ENCODE peak calls at places on chromosomes 7 and 10, in six cellular contexts. One of them, this sample, is unnamed.

GRCh38 chr10:133608855-133609254 is 17.7 kb downstream of the FRG2B start:
- DNase-seq in tibial artery: no peak
- DNase-seq in HTR-8/SVneo: peak; percentile 6
- DNase-seq in progenitor cell of endocrine pancreas: no peak
- DNase-seq in skeletal muscle cell: no peak
- DNase-seq in iPS-NIHi11: peak; percentile 21
- DNase-seq in this sample: no peak

GRCh38 chr7:127940365-127941160 is 90.7 kb downstream of the LRRC4 start:
- DNase-seq in tibial artery: no peak
- DNase-seq in HTR-8/SVneo: no peak
- DNase-seq in progenitor cell of endocrine pancreas: no peak
- DNase-seq in skeletal muscle cell: no peak
- DNase-seq in iPS-NIHi11: no peak
- DNase-seq in this sample: no peak

GRCh38 chr7:139358541-139359365 is 941 bp upstream of the LUC7L2 start:
- DNase-seq in tibial artery: no peak
- DNase-seq in HTR-8/SVneo: no peak
- DNase-seq in progenitor cell of endocrine pancreas: no peak
- DNase-seq in skeletal muscle cell: no peak
- DNase-seq in iPS-NIHi11: peak; percentile 32
- DNase-seq in this sample: peak; percentile 17

GRCh38 chr7:127383123-127383835 is 9.2 kb downstream of the ZNF800 start:
- DNase-seq in tibial artery: no peak
- DNase-seq in HTR-8/SVneo: no peak
- DNase-seq in progenitor cell of endocrine pancreas: no peak
- DNase-seq in skeletal muscle cell: no peak
- DNase-seq in iPS-NIHi11: no peak
- DNase-seq in this sample: peak; percentile 15

GRCh38 chr7:26372211-26372610 is 80.5 kb downstream of the SNX10 start:
- DNase-seq in tibial artery: no peak
- DNase-seq in HTR-8/SVneo: no peak
- DNase-seq in progenitor cell of endocrine pancreas: no peak
- DNase-seq in skeletal muscle cell: no peak
- DNase-seq in iPS-NIHi11: no peak
- DNase-seq in this sample: no peak

GRCh38 chr10:59631882-59632281 is 77.8 kb downstream of the SLC16A9 start:
- DNase-seq in tibial artery: no peak
- DNase-seq in HTR-8/SVneo: no peak
- DNase-seq in progenitor cell of endocrine pancreas: no peak
- DNase-seq in skeletal muscle cell: no peak
- DNase-seq in iPS-NIHi11: no peak
- DNase-seq in this sample: no peak

GRCh38 chr7:20793686-20794394 is 7.2 kb upstream of the SP8 start:
- DNase-seq in tibial artery: no peak
- DNase-seq in HTR-8/SVneo: no peak
- DNase-seq in progenitor cell of endocrine pancreas: no peak
- DNase-seq in skeletal muscle cell: no peak
- DNase-seq in iPS-NIHi11: no peak
- DNase-seq in this sample: no peak

GRCh38 chr7:135161669-135162068 is 8.8 kb downstream of the CYREN start:
- DNase-seq in tibial artery: no peak
- DNase-seq in HTR-8/SVneo: no peak
- DNase-seq in progenitor cell of endocrine pancreas: no peak
- DNase-seq in skeletal muscle cell: no peak
- DNase-seq in iPS-NIHi11: no peak
- DNase-seq in this sample: no peak

GRCh38 chr7:148318092-148318756 is 272.3 kb upstream of the C7orf33 start:
- DNase-seq in tibial artery: no peak
- DNase-seq in HTR-8/SVneo: no peak
- DNase-seq in progenitor cell of endocrine pancreas: no peak
- DNase-seq in skeletal muscle cell: no peak
- DNase-seq in iPS-NIHi11: no peak
- DNase-seq in this sample: no peak

GRCh38 chr7:3892167-3892566 is 591.1 kb downstream of the SDK1 start:
- DNase-seq in tibial artery: no peak
- DNase-seq in HTR-8/SVneo: no peak
- DNase-seq in progenitor cell of endocrine pancreas: no peak
- DNase-seq in skeletal muscle cell: no peak
- DNase-seq in iPS-NIHi11: no peak
- DNase-seq in this sample: no peak

GRCh38 chr10:13272164-13272571 is 27.7 kb downstream of the PHYH start:
- DNase-seq in tibial artery: peak; percentile 51
- DNase-seq in HTR-8/SVneo: no peak
- DNase-seq in progenitor cell of endocrine pancreas: no peak
- DNase-seq in skeletal muscle cell: peak; percentile 31
- DNase-seq in iPS-NIHi11: no peak
- DNase-seq in this sample: peak; percentile 76

GRCh38 chr7:2165239-2165609 is 67.5 kb downstream of the MAD1L1 start:
- DNase-seq in tibial artery: no peak
- DNase-seq in HTR-8/SVneo: no peak
- DNase-seq in progenitor cell of endocrine pancreas: no peak
- DNase-seq in skeletal muscle cell: no peak
- DNase-seq in iPS-NIHi11: peak; percentile 7
- DNase-seq in this sample: no peak

GRCh38 chr10:78333362-78334143 is 299.9 kb downstream of the RPS24 start:
- DNase-seq in tibial artery: no peak
- DNase-seq in HTR-8/SVneo: no peak
- DNase-seq in progenitor cell of endocrine pancreas: no peak
- DNase-seq in skeletal muscle cell: no peak
- DNase-seq in iPS-NIHi11: no peak
- DNase-seq in this sample: no peak

GRCh38 chr10:97673736-97674525 is 13.1 kb downstream of the AVPI1 start:
- DNase-seq in tibial artery: no peak
- DNase-seq in HTR-8/SVneo: no peak
- DNase-seq in progenitor cell of endocrine pancreas: no peak
- DNase-seq in skeletal muscle cell: peak; percentile 65
- DNase-seq in iPS-NIHi11: no peak
- DNase-seq in this sample: no peak

GRCh38 chr10:33807527-33808377 is 473.3 kb upstream of the NRP1 start:
- DNase-seq in tibial artery: no peak
- DNase-seq in HTR-8/SVneo: no peak
- DNase-seq in progenitor cell of endocrine pancreas: no peak
- DNase-seq in skeletal muscle cell: no peak
- DNase-seq in iPS-NIHi11: no peak
- DNase-seq in this sample: no peak

GRCh38 chr10:44628921-44629320 is 244.0 kb upstream of the CXCL12 start:
- DNase-seq in tibial artery: no peak
- DNase-seq in HTR-8/SVneo: no peak
- DNase-seq in progenitor cell of endocrine pancreas: no peak
- DNase-seq in skeletal muscle cell: peak; percentile 76
- DNase-seq in iPS-NIHi11: no peak
- DNase-seq in this sample: peak; percentile 23

This sample was measured in hepatocyte.